ENCODE peak calls at places on chromosomes 11 and 22, in eight cellular contexts. One of them, this sample, is unnamed.

GRCh38 chr22:46481386-46481785 is 56.0 kb downstream of the CELSR1 start:
- DNase-seq in GM12865: no peak
- DNase-seq in left ventricle myocardium inferior: no peak
- DNase-seq in sigmoid colon: no peak
- DNase-seq in heart right ventricle: no peak
- DNase-seq in fibroblast of lung: no peak
- DNase-seq in cardiac muscle cell: no peak
- DNase-seq in endothelial cell of umbilical vein: no peak
- DNase-seq in this sample: no peak

GRCh38 chr11:133038850-133039249 is 493.5 kb downstream of the OPCML start:
- DNase-seq in GM12865: peak
- DNase-seq in left ventricle myocardium inferior: no peak
- DNase-seq in sigmoid colon: no peak
- DNase-seq in heart right ventricle: no peak
- DNase-seq in fibroblast of lung: no peak
- DNase-seq in cardiac muscle cell: no peak
- DNase-seq in endothelial cell of umbilical vein: no peak
- DNase-seq in this sample: peak

GRCh38 chr11:95363710-95364109 is 132.7 kb upstream of the SESN3 start:
- DNase-seq in GM12865: no peak
- DNase-seq in left ventricle myocardium inferior: no peak
- DNase-seq in sigmoid colon: no peak
- DNase-seq in heart right ventricle: no peak
- DNase-seq in fibroblast of lung: no peak
- DNase-seq in cardiac muscle cell: no peak
- DNase-seq in endothelial cell of umbilical vein: no peak
- DNase-seq in this sample: no peak

GRCh38 chr22:42091446-42091764 is 833 bp upstream of the NDUFA6 start:
- DNase-seq in GM12865: peak
- DNase-seq in left ventricle myocardium inferior: no peak
- DNase-seq in sigmoid colon: no peak
- DNase-seq in heart right ventricle: no peak
- DNase-seq in fibroblast of lung: no peak
- DNase-seq in cardiac muscle cell: no peak
- DNase-seq in endothelial cell of umbilical vein: no peak
- DNase-seq in this sample: no peak

GRCh38 chr11:68749061-68749491 is 2.2 kb downstream of the TESMIN start:
- DNase-seq in GM12865: no peak
- DNase-seq in left ventricle myocardium inferior: no peak
- DNase-seq in sigmoid colon: no peak
- DNase-seq in heart right ventricle: no peak
- DNase-seq in fibroblast of lung: no peak
- DNase-seq in cardiac muscle cell: no peak
- DNase-seq in endothelial cell of umbilical vein: peak
- DNase-seq in this sample: no peak

GRCh38 chr11:36071917-36072500 is 128.1 kb downstream of the LDLRAD3 start:
- DNase-seq in GM12865: no peak
- DNase-seq in left ventricle myocardium inferior: no peak
- DNase-seq in sigmoid colon: no peak
- DNase-seq in heart right ventricle: no peak
- DNase-seq in fibroblast of lung: no peak
- DNase-seq in cardiac muscle cell: no peak
- DNase-seq in endothelial cell of umbilical vein: no peak
- DNase-seq in this sample: no peak

GRCh38 chr22:48180631-48181030 is 1418.2 kb downstream of the TBC1D22A start:
- DNase-seq in GM12865: no peak
- DNase-seq in left ventricle myocardium inferior: no peak
- DNase-seq in sigmoid colon: no peak
- DNase-seq in heart right ventricle: no peak
- DNase-seq in fibroblast of lung: no peak
- DNase-seq in cardiac muscle cell: no peak
- DNase-seq in endothelial cell of umbilical vein: no peak
- DNase-seq in this sample: no peak

GRCh38 chr22:40203568-40203967 is 25.8 kb downstream of the TNRC6B start:
- DNase-seq in GM12865: peak
- DNase-seq in left ventricle myocardium inferior: no peak
- DNase-seq in sigmoid colon: no peak
- DNase-seq in heart right ventricle: no peak
- DNase-seq in fibroblast of lung: peak
- DNase-seq in cardiac muscle cell: no peak
- DNase-seq in endothelial cell of umbilical vein: no peak
- DNase-seq in this sample: peak

GRCh38 chr11:70611890-70612289 is 213.6 kb downstream of the CTTN start:
- DNase-seq in GM12865: no peak
- DNase-seq in left ventricle myocardium inferior: no peak
- DNase-seq in sigmoid colon: no peak
- DNase-seq in heart right ventricle: no peak
- DNase-seq in fibroblast of lung: no peak
- DNase-seq in cardiac muscle cell: no peak
- DNase-seq in endothelial cell of umbilical vein: no peak
- DNase-seq in this sample: no peak

GRCh38 chr22:37822079-37822833 is 926 bp upstream of the GALR3 start:
- DNase-seq in GM12865: no peak
- DNase-seq in left ventricle myocardium inferior: no peak
- DNase-seq in sigmoid colon: no peak
- DNase-seq in heart right ventricle: no peak
- DNase-seq in fibroblast of lung: no peak
- DNase-seq in cardiac muscle cell: no peak
- DNase-seq in endothelial cell of umbilical vein: no peak
- DNase-seq in this sample: no peak

GRCh38 chr11:57377098-57377497 is 3.9 kb downstream of the PRG3 start:
- DNase-seq in GM12865: no peak
- DNase-seq in left ventricle myocardium inferior: no peak
- DNase-seq in sigmoid colon: no peak
- DNase-seq in heart right ventricle: no peak
- DNase-seq in fibroblast of lung: no peak
- DNase-seq in cardiac muscle cell: no peak
- DNase-seq in endothelial cell of umbilical vein: no peak
- DNase-seq in this sample: peak

GRCh38 chr11:32400670-32401369 is 34.5 kb downstream of the WT1 start:
- DNase-seq in GM12865: no peak
- DNase-seq in left ventricle myocardium inferior: no peak
- DNase-seq in sigmoid colon: no peak
- DNase-seq in heart right ventricle: no peak
- DNase-seq in fibroblast of lung: peak
- DNase-seq in cardiac muscle cell: peak
- DNase-seq in endothelial cell of umbilical vein: no peak
- DNase-seq in this sample: no peak

GRCh38 chr11:34201130-34201529 is 95.7 kb downstream of the NAT10 start:
- DNase-seq in GM12865: no peak
- DNase-seq in left ventricle myocardium inferior: no peak
- DNase-seq in sigmoid colon: no peak
- DNase-seq in heart right ventricle: no peak
- DNase-seq in fibroblast of lung: no peak
- DNase-seq in cardiac muscle cell: no peak
- DNase-seq in endothelial cell of umbilical vein: no peak
- DNase-seq in this sample: no peak

GRCh38 chr22:29854432-29854831 is 16.4 kb upstream of the ASCC2 start:
- DNase-seq in GM12865: no peak
- DNase-seq in left ventricle myocardium inferior: no peak
- DNase-seq in sigmoid colon: no peak
- DNase-seq in heart right ventricle: no peak
- DNase-seq in fibroblast of lung: no peak
- DNase-seq in cardiac muscle cell: no peak
- DNase-seq in endothelial cell of umbilical vein: no peak
- DNase-seq in this sample: no peak

GRCh38 chr11:61930936-61931335 is 13.6 kb upstream of the RAB3IL1 start:
- DNase-seq in GM12865: no peak
- DNase-seq in left ventricle myocardium inferior: no peak
- DNase-seq in sigmoid colon: no peak
- DNase-seq in heart right ventricle: no peak
- DNase-seq in fibroblast of lung: no peak
- DNase-seq in cardiac muscle cell: no peak
- DNase-seq in endothelial cell of umbilical vein: no peak
- DNase-seq in this sample: no peak

GRCh38 chr11:10108901-10109665 is 184.9 kb downstream of the SBF2 start:
- DNase-seq in GM12865: no peak
- DNase-seq in left ventricle myocardium inferior: no peak
- DNase-seq in sigmoid colon: no peak
- DNase-seq in heart right ventricle: peak
- DNase-seq in fibroblast of lung: peak
- DNase-seq in cardiac muscle cell: peak
- DNase-seq in endothelial cell of umbilical vein: peak
- DNase-seq in this sample: peak

GRCh38 chr22:24512043-24512442 is 16.9 kb downstream of the UPB1 start:
- DNase-seq in GM12865: peak
- DNase-seq in left ventricle myocardium inferior: no peak
- DNase-seq in sigmoid colon: no peak
- DNase-seq in heart right ventricle: no peak
- DNase-seq in fibroblast of lung: no peak
- DNase-seq in cardiac muscle cell: no peak
- DNase-seq in endothelial cell of umbilical vein: no peak
- DNase-seq in this sample: no peak

GRCh38 chr11:123429336-123429735 is 733 bp upstream of the GRAMD1B start:
- DNase-seq in GM12865: no peak
- DNase-seq in left ventricle myocardium inferior: no peak
- DNase-seq in sigmoid colon: no peak
- DNase-seq in heart right ventricle: no peak
- DNase-seq in fibroblast of lung: no peak
- DNase-seq in cardiac muscle cell: no peak
- DNase-seq in endothelial cell of umbilical vein: no peak
- DNase-seq in this sample: peak

GRCh38 chr11:59144096-59144495 is 1.4 kb downstream of the FAM111A start:
- DNase-seq in GM12865: no peak
- DNase-seq in left ventricle myocardium inferior: no peak
- DNase-seq in sigmoid colon: no peak
- DNase-seq in heart right ventricle: no peak
- DNase-seq in fibroblast of lung: no peak
- DNase-seq in cardiac muscle cell: no peak
- DNase-seq in endothelial cell of umbilical vein: peak
- DNase-seq in this sample: no peak

GRCh38 chr11:66539526-66539925 is 6.3 kb downstream of the ZDHHC24 start:
- DNase-seq in GM12865: no peak
- DNase-seq in left ventricle myocardium inferior: no peak
- DNase-seq in sigmoid colon: no peak
- DNase-seq in heart right ventricle: no peak
- DNase-seq in fibroblast of lung: no peak
- DNase-seq in cardiac muscle cell: no peak
- DNase-seq in endothelial cell of umbilical vein: no peak
- DNase-seq in this sample: no peak

DNA sequence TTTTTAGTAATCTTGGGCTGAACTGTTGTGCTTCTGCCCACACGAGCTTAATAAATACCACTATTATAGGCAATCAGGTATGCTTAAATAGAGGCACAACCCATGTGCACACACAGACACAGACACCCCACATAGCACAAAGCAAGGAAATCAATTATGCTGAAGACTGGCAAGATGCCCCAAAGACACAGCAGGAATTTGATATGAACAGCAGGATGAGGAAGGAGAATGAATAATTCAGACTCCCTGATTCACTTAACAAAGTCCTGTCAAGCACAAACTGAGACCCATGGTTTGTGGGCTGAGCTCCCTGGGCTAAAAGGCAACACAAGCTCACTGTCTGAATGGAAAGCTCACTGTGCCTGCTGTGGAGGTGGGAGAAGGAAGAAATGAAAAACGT is 42.5 kb downstream of the RBFOX2 start:
- DNase-seq in GM12865: no peak
- DNase-seq in left ventricle myocardium inferior: no peak
- DNase-seq in sigmoid colon: no peak
- DNase-seq in heart right ventricle: no peak
- DNase-seq in fibroblast of lung: no peak
- DNase-seq in cardiac muscle cell: peak
- DNase-seq in endothelial cell of umbilical vein: peak
- DNase-seq in this sample: peak
- H3K4me3 ChIP-seq in GM12865: no peak
- H3K4me3 ChIP-seq in left ventricle myocardium inferior: no peak
- H3K4me3 ChIP-seq in sigmoid colon: no peak
- H3K4me3 ChIP-seq in heart right ventricle: no peak
- H3K4me3 ChIP-seq in fibroblast of lung: no peak
- H3K4me3 ChIP-seq in cardiac muscle cell: no peak
- H3K4me3 ChIP-seq in endothelial cell of umbilical vein: no peak
- H3K4me3 ChIP-seq in this sample: no peak

DNA sequence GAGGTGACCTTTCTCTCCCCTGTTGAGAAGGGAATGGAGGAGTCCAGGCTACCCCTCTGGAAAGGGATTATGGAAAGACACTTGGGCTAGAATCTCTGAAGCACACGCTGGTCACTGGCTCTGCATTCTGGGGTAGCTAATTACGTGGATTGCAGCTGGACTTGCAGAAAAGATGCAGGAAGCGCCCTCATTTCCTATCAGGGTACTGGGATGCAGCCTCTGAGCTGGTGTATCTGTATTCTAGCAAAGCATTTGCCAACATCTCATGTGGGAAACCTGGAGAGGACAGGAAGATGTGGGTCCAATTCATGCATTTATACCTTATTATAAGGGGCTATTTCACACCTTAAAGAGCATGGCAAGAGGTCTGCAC is 44.3 kb downstream of the CD82 start:
- DNase-seq in GM12865: no peak
- DNase-seq in left ventricle myocardium inferior: no peak
- DNase-seq in sigmoid colon: no peak
- DNase-seq in heart right ventricle: no peak
- DNase-seq in fibroblast of lung: no peak
- DNase-seq in cardiac muscle cell: no peak
- DNase-seq in endothelial cell of umbilical vein: peak
- DNase-seq in this sample: no peak
- TF ChIP-seq CTCF in GM12865: no peak
- TF ChIP-seq CTCF in left ventricle myocardium inferior: no peak
- TF ChIP-seq CTCF in sigmoid colon: no peak
- TF ChIP-seq CTCF in heart right ventricle: no peak
- TF ChIP-seq CTCF in fibroblast of lung: no peak
- TF ChIP-seq CTCF in cardiac muscle cell: no peak
- TF ChIP-seq CTCF in endothelial cell of umbilical vein: no peak
- TF ChIP-seq CTCF in this sample: no peak

GRCh38 chr11:63240791-63241379 is 2.5 kb downstream of the SLC22A25 start:
- DNase-seq in GM12865: no peak
- DNase-seq in left ventricle myocardium inferior: no peak
- DNase-seq in sigmoid colon: no peak
- DNase-seq in heart right ventricle: no peak
- DNase-seq in fibroblast of lung: no peak
- DNase-seq in cardiac muscle cell: no peak
- DNase-seq in endothelial cell of umbilical vein: no peak
- DNase-seq in this sample: no peak
- H3K4me3 ChIP-seq in GM12865: no peak
- H3K4me3 ChIP-seq in left ventricle myocardium inferior: no peak
- H3K4me3 ChIP-seq in sigmoid colon: no peak
- H3K4me3 ChIP-seq in heart right ventricle: no peak
- H3K4me3 ChIP-seq in fibroblast of lung: no peak
- H3K4me3 ChIP-seq in cardiac muscle cell: no peak
- H3K4me3 ChIP-seq in endothelial cell of umbilical vein: no peak
- H3K4me3 ChIP-seq in this sample: no peak

GRCh38 chr11:19800162-19800561 is 87.5 kb downstream of the NAV2 start:
- DNase-seq in GM12865: no peak
- DNase-seq in left ventricle myocardium inferior: no peak
- DNase-seq in sigmoid colon: no peak
- DNase-seq in heart right ventricle: no peak
- DNase-seq in fibroblast of lung: no peak
- DNase-seq in cardiac muscle cell: peak
- DNase-seq in endothelial cell of umbilical vein: peak
- DNase-seq in this sample: no peak
- TF ChIP-seq CTCF in GM12865: peak
- TF ChIP-seq CTCF in left ventricle myocardium inferior: peak
- TF ChIP-seq CTCF in sigmoid colon: no peak
- TF ChIP-seq CTCF in heart right ventricle: peak
- TF ChIP-seq CTCF in fibroblast of lung: no peak
- TF ChIP-seq CTCF in cardiac muscle cell: peak
- TF ChIP-seq CTCF in endothelial cell of umbilical vein: peak
- TF ChIP-seq CTCF in this sample: peak

GRCh38 chr11:64207247-64208085 is 945 bp downstream of the FERMT3 start:
- DNase-seq in GM12865: peak
- DNase-seq in left ventricle myocardium inferior: peak
- DNase-seq in sigmoid colon: peak
- DNase-seq in heart right ventricle: peak
- DNase-seq in fibroblast of lung: peak
- DNase-seq in cardiac muscle cell: peak
- DNase-seq in endothelial cell of umbilical vein: peak
- DNase-seq in this sample: peak
- H3K4me3 ChIP-seq in GM12865: peak
- H3K4me3 ChIP-seq in left ventricle myocardium inferior: peak
- H3K4me3 ChIP-seq in sigmoid colon: peak
- H3K4me3 ChIP-seq in heart right ventricle: peak
- H3K4me3 ChIP-seq in fibroblast of lung: no peak
- H3K4me3 ChIP-seq in cardiac muscle cell: no peak
- H3K4me3 ChIP-seq in endothelial cell of umbilical vein: peak
- H3K4me3 ChIP-seq in this sample: no peak

This sample was measured in AG10803.